ENCODE peak calls at places on chromosome 1, in four cellular contexts. One of them, this sample, is unnamed.

GRCh38 chr1:173508541-173508940 is 31.4 kb downstream of the PRDX6 start:
- DNase-seq in left ventricle myocardium inferior: no peak
- DNase-seq in adrenal gland: no peak
- DNase-seq in gastrocnemius medialis: no peak
- DNase-seq in this sample: no peak

GRCh38 chr1:17525996-17526686 is 13.4 kb upstream of the ARHGEF10L start:
- DNase-seq in left ventricle myocardium inferior: no peak
- DNase-seq in adrenal gland: no peak
- DNase-seq in gastrocnemius medialis: no peak
- DNase-seq in this sample: no peak

GRCh38 chr1:110216844-110217444 is 6.8 kb downstream of the KCNC4 start:
- DNase-seq in left ventricle myocardium inferior: no peak
- DNase-seq in adrenal gland: no peak
- DNase-seq in gastrocnemius medialis: no peak
- DNase-seq in this sample: no peak

GRCh38 chr1:22851517-22851916 is 121.1 kb downstream of the LACTBL1 start:
- DNase-seq in left ventricle myocardium inferior: no peak
- DNase-seq in adrenal gland: no peak
- DNase-seq in gastrocnemius medialis: peak; percentile 22
- DNase-seq in this sample: no peak

GRCh38 chr1:6967431-6968079 is 182.3 kb downstream of the CAMTA1 start:
- DNase-seq in left ventricle myocardium inferior: no peak
- DNase-seq in adrenal gland: no peak
- DNase-seq in gastrocnemius medialis: no peak
- DNase-seq in this sample: no peak

GRCh38 chr1:184982002-184982954 is 8.0 kb upstream of the NIBAN1 start:
- DNase-seq in left ventricle myocardium inferior: peak; percentile 80
- DNase-seq in adrenal gland: peak; percentile 71
- DNase-seq in gastrocnemius medialis: peak; percentile 71
- DNase-seq in this sample: peak; percentile 61

GRCh38 chr1:109632671-109633346 is 13.2 kb downstream of the AMPD2 start:
- DNase-seq in left ventricle myocardium inferior: no peak
- DNase-seq in adrenal gland: no peak
- DNase-seq in gastrocnemius medialis: no peak
- DNase-seq in this sample: peak; percentile 91

GRCh38 chr1:110380667-110381283 is 10.1 kb downstream of the SLC16A4 start:
- DNase-seq in left ventricle myocardium inferior: no peak
- DNase-seq in adrenal gland: no peak
- DNase-seq in gastrocnemius medialis: no peak
- DNase-seq in this sample: no peak

GRCh38 chr1:9211291-9211811 is 23.2 kb upstream of the H6PD start:
- DNase-seq in left ventricle myocardium inferior: no peak
- DNase-seq in adrenal gland: no peak
- DNase-seq in gastrocnemius medialis: no peak
- DNase-seq in this sample: no peak

GRCh38 chr1:52435211-52435610 is 30.8 kb downstream of the PRPF38A start:
- DNase-seq in left ventricle myocardium inferior: no peak
- DNase-seq in adrenal gland: no peak
- DNase-seq in gastrocnemius medialis: no peak
- DNase-seq in this sample: no peak

GRCh38 chr1:185916866-185917265 is 182.7 kb downstream of the HMCN1 start:
- DNase-seq in left ventricle myocardium inferior: no peak
- DNase-seq in adrenal gland: no peak
- DNase-seq in gastrocnemius medialis: no peak
- DNase-seq in this sample: no peak

GRCh38 chr1:94481473-94481933 is 60.1 kb downstream of the F3 start:
- DNase-seq in left ventricle myocardium inferior: no peak
- DNase-seq in adrenal gland: peak; percentile 28
- DNase-seq in gastrocnemius medialis: peak; percentile 32
- DNase-seq in this sample: peak; percentile 19

GRCh38 chr1:217437375-217437774 is 193.5 kb downstream of the GPATCH2 start:
- DNase-seq in left ventricle myocardium inferior: no peak
- DNase-seq in adrenal gland: no peak
- DNase-seq in gastrocnemius medialis: no peak
- DNase-seq in this sample: no peak

GRCh38 chr1:21579788-21580187 is 70.6 kb downstream of the ALPL start:
- DNase-seq in left ventricle myocardium inferior: no peak
- DNase-seq in adrenal gland: no peak
- DNase-seq in gastrocnemius medialis: no peak
- DNase-seq in this sample: no peak

GRCh38 chr1:202144510-202145324 is at the start of gene ARL8A:
- DNase-seq in left ventricle myocardium inferior: peak; percentile 82
- DNase-seq in adrenal gland: peak; percentile 77
- DNase-seq in gastrocnemius medialis: peak; percentile 45
- DNase-seq in this sample: peak; percentile 78

GRCh38 chr1:198273901-198274300 is 117.1 kb downstream of the NEK7 start:
- DNase-seq in left ventricle myocardium inferior: no peak
- DNase-seq in adrenal gland: no peak
- DNase-seq in gastrocnemius medialis: no peak
- DNase-seq in this sample: no peak

GRCh38 chr1:43432171-43432860 is 21.4 kb downstream of the HYI start:
- DNase-seq in left ventricle myocardium inferior: no peak
- DNase-seq in adrenal gland: no peak
- DNase-seq in gastrocnemius medialis: no peak
- DNase-seq in this sample: no peak

GRCh38 chr1:67463298-67463960 is 33.2 kb upstream of the SERBP1 start:
- DNase-seq in left ventricle myocardium inferior: no peak
- DNase-seq in adrenal gland: no peak
- DNase-seq in gastrocnemius medialis: no peak
- DNase-seq in this sample: no peak

GRCh38 chr1:183349201-183349711 is 68.9 kb downstream of the NMNAT2 start:
- DNase-seq in left ventricle myocardium inferior: no peak
- DNase-seq in adrenal gland: no peak
- DNase-seq in gastrocnemius medialis: no peak
- DNase-seq in this sample: no peak

GRCh38 chr1:225368036-225368552 is 59.7 kb downstream of the LBR start:
- DNase-seq in left ventricle myocardium inferior: no peak
- DNase-seq in adrenal gland: no peak
- DNase-seq in gastrocnemius medialis: no peak
- DNase-seq in this sample: no peak

GRCh38 chr1:5551274-5551966 is 440.8 kb downstream of the NPHP4 start:
- DNase-seq in left ventricle myocardium inferior: no peak
- DNase-seq in adrenal gland: no peak
- DNase-seq in gastrocnemius medialis: no peak
- DNase-seq in this sample: no peak

GRCh38 chr1:190608282-190608681 is 130.6 kb upstream of the BRINP3 start:
- DNase-seq in left ventricle myocardium inferior: no peak
- DNase-seq in adrenal gland: no peak
- DNase-seq in gastrocnemius medialis: no peak
- DNase-seq in this sample: no peak

GRCh38 chr1:200624679-200625335 is 4.3 kb upstream of the KIF14 start:
- DNase-seq in left ventricle myocardium inferior: no peak
- DNase-seq in adrenal gland: no peak
- DNase-seq in gastrocnemius medialis: no peak
- DNase-seq in this sample: no peak

GRCh38 chr1:116226017-116226416 is 114.8 kb downstream of the MAB21L3 start:
- DNase-seq in left ventricle myocardium inferior: no peak
- DNase-seq in adrenal gland: no peak
- DNase-seq in gastrocnemius medialis: no peak
- DNase-seq in this sample: no peak

GRCh38 chr1:187909382-187909781 is 1080.6 kb downstream of the PLA2G4A start:
- DNase-seq in left ventricle myocardium inferior: no peak
- DNase-seq in adrenal gland: no peak
- DNase-seq in gastrocnemius medialis: no peak
- DNase-seq in this sample: no peak

GRCh38 chr1:53046930-53047329 is 15.1 kb upstream of the PODN start:
- DNase-seq in left ventricle myocardium inferior: peak; percentile 48
- DNase-seq in adrenal gland: no peak
- DNase-seq in gastrocnemius medialis: no peak
- DNase-seq in this sample: no peak

GRCh38 chr1:234878288-234878687 is 250.3 kb downstream of the TOMM20 start:
- DNase-seq in left ventricle myocardium inferior: no peak
- DNase-seq in adrenal gland: no peak
- DNase-seq in gastrocnemius medialis: no peak
- DNase-seq in this sample: no peak

GRCh38 chr1:208748766-208749165 is 504.6 kb upstream of the PLXNA2 start:
- DNase-seq in left ventricle myocardium inferior: no peak
- DNase-seq in adrenal gland: no peak
- DNase-seq in gastrocnemius medialis: no peak
- DNase-seq in this sample: no peak
- TF ChIP-seq CTCF in left ventricle myocardium inferior: no peak
- TF ChIP-seq CTCF in adrenal gland: no peak
- TF ChIP-seq CTCF in gastrocnemius medialis: no peak
- TF ChIP-seq CTCF in this sample: no peak

GRCh38 chr1:112307930-112308329 is 88.1 kb upstream of the CTTNBP2NL start:
- DNase-seq in left ventricle myocardium inferior: no peak
- DNase-seq in adrenal gland: no peak
- DNase-seq in gastrocnemius medialis: no peak
- DNase-seq in this sample: no peak
- H3K4me3 ChIP-seq in left ventricle myocardium inferior: no peak overlapping the region
- H3K4me3 ChIP-seq in adrenal gland: no peak overlapping the region
- H3K4me3 ChIP-seq in gastrocnemius medialis: no peak overlapping the region
- H3K4me3 ChIP-seq in this sample: no peak overlapping the region

DNA sequence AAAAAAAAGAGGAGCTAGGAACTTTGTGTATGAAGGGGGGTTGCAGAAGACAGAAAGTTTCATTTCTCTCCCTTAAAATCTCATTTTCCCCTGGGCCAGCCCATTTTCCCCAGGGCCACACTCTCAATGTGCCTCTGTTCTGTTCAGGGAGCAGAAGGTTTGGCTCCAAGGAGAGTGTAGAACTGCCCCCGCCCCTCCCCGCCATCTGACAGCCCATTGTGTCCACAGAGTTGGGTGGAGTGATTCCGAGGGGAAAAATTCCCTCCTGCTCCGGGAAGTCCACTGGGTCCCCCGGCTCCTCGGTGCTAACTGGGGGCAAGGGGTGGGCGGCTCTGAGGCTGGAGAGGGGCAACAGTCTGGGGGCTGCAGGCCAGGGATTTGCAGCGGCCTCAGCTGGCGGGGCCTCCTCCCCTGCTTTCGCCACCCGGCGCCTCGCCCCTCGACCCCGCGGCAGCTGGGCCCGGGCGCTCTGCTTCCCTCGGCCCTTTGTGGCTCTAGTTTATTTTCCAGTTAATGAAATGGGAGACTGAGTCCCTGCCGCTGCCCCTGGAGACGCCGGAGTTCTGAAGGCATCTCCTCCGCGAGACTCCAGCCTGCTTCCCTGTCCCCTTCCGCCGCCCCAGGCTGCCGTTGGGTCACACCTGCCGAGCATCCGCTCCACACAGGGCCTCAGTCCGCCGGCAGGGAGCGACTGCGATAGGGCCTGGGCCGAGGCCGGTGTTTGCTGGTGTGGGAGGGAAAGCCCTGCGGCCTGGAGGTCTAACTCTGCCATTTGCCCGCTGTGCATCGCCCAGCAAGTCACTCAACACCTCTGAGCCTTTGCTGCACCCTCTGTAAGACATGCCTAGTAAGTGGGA is 14.7 kb upstream of the KIRREL1 start:
- DNase-seq in left ventricle myocardium inferior: no peak
- DNase-seq in adrenal gland: no peak
- DNase-seq in gastrocnemius medialis: no peak
- DNase-seq in this sample: no peak
- TF ChIP-seq CTCF in left ventricle myocardium inferior: no peak
- TF ChIP-seq CTCF in adrenal gland: no peak
- TF ChIP-seq CTCF in gastrocnemius medialis: no peak
- TF ChIP-seq CTCF in this sample: no peak

GRCh38 chr1:155297431-155297830 is 3.8 kb downstream of the PKLR start:
- DNase-seq in left ventricle myocardium inferior: no peak
- DNase-seq in adrenal gland: no peak
- DNase-seq in gastrocnemius medialis: no peak
- DNase-seq in this sample: no peak

GRCh38 chr1:155294520-155295182 is 6.6 kb downstream of the PKLR start:
- DNase-seq in left ventricle myocardium inferior: no peak
- DNase-seq in adrenal gland: no peak
- DNase-seq in gastrocnemius medialis: no peak
- DNase-seq in this sample: no peak

GRCh38 chr1:155296660-155297059 is 4.6 kb downstream of the PKLR start:
- DNase-seq in left ventricle myocardium inferior: no peak
- DNase-seq in adrenal gland: no peak
- DNase-seq in gastrocnemius medialis: no peak
- DNase-seq in this sample: no peak

GRCh38 chr1:155295942-155296267 is 5.3 kb downstream of the PKLR start:
- DNase-seq in left ventricle myocardium inferior: no peak
- DNase-seq in adrenal gland: no peak
- DNase-seq in gastrocnemius medialis: no peak
- DNase-seq in this sample: no peak

GRCh38 chr1:155295183-155295941 is 5.9 kb downstream of the PKLR start:
- DNase-seq in left ventricle myocardium inferior: no peak
- DNase-seq in adrenal gland: no peak
- DNase-seq in gastrocnemius medialis: no peak
- DNase-seq in this sample: no peak
- H3K4me3 ChIP-seq in left ventricle myocardium inferior: peak overlapping the region; percentile 46
- H3K4me3 ChIP-seq in adrenal gland: no peak overlapping the region
- H3K4me3 ChIP-seq in gastrocnemius medialis: peak overlapping the region; percentile 1
- H3K4me3 ChIP-seq in this sample: no peak overlapping the region

DNA sequence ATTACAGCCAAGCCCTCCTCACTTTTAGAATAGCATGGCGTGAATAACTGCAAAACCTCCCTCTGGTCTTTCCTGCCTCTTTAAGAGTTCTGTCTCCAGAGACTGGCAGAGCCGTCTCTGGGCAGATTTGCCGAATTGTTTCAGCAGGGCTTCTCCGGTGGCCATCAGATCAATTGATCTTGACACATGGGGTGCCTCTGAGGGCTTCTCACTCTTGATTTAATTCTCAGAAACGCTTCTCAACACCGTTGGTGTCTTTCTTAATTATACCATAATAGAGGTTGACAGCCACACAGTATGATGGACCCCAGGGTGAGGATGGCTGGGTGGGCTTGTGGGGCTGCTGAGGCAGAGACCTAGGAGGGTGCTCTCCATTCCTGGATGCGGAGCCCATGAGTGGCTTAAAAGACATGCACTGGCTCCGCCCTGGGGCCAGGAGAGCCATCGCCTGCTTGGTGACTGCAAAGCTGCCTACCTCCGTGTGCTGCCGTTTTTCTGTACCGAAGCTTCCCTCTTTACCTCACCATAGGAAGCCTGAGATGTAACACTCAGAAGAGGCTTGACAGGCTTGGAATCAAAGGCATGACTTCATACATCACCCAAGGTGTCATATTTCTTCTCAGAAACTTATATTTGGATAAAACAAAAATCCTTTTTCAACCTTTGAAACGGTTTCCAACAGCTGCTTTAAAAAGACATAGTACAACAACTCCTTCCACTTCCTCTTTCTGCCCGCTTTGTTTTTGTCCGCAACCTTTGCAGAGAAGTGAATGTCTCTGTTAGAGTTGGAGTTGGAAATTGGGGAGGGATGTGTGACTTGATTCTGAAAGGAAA is 82.9 kb downstream of the GALNT2 start:
- DNase-seq in left ventricle myocardium inferior: no peak
- DNase-seq in adrenal gland: no peak
- DNase-seq in gastrocnemius medialis: no peak
- DNase-seq in this sample: no peak
- TF ChIP-seq CTCF in left ventricle myocardium inferior: no peak
- TF ChIP-seq CTCF in adrenal gland: no peak
- TF ChIP-seq CTCF in gastrocnemius medialis: no peak
- TF ChIP-seq CTCF in this sample: no peak

GRCh38 chr1:33273402-33273801 is 17.1 kb downstream of the ZNF362 start:
- DNase-seq in left ventricle myocardium inferior: no peak
- DNase-seq in adrenal gland: no peak
- DNase-seq in gastrocnemius medialis: no peak
- DNase-seq in this sample: no peak
- H3K4me3 ChIP-seq in left ventricle myocardium inferior: no peak overlapping the region
- H3K4me3 ChIP-seq in adrenal gland: no peak overlapping the region
- H3K4me3 ChIP-seq in gastrocnemius medialis: no peak overlapping the region
- H3K4me3 ChIP-seq in this sample: no peak overlapping the region

This sample was measured in BE2C.